ENCODE peak calls at places on chromosomes 12 and 14, in seven cellular contexts. One of them, this sample, is unnamed.

GRCh38 chr12:108854453-108855283 is 2.7 kb downstream of the SSH1 start:
- DNase-seq in mucosa of gallbladder: no peak
- DNase-seq in neuronal stem cell: no peak
- DNase-seq in fibroblast of pulmonary artery: peak
- DNase-seq in myocyte: peak
- DNase-seq in stimulated activated CD4-positive, alpha-beta T cell treated with anti-CD3 and anti-CD28 coated beads, Interleukin-1b, Interleukin-23, amount 100 ng/mL, for 24 hours: no peak
- DNase-seq in A549: peak
- DNase-seq in this sample: no peak

GRCh38 chr12:133220521-133220920 is 15.2 kb downstream of the ANHX start:
- DNase-seq in mucosa of gallbladder: no peak
- DNase-seq in neuronal stem cell: no peak
- DNase-seq in fibroblast of pulmonary artery: no peak
- DNase-seq in myocyte: no peak
- DNase-seq in stimulated activated CD4-positive, alpha-beta T cell treated with anti-CD3 and anti-CD28 coated beads, Interleukin-1b, Interleukin-23, amount 100 ng/mL, for 24 hours: no peak
- DNase-seq in A549: no peak
- DNase-seq in this sample: no peak

GRCh38 chr14:101584049-101584859 is 23.0 kb downstream of the DIO3 start:
- DNase-seq in mucosa of gallbladder: no peak
- DNase-seq in neuronal stem cell: no peak
- DNase-seq in fibroblast of pulmonary artery: peak
- DNase-seq in myocyte: no peak
- DNase-seq in stimulated activated CD4-positive, alpha-beta T cell treated with anti-CD3 and anti-CD28 coated beads, Interleukin-1b, Interleukin-23, amount 100 ng/mL, for 24 hours: no peak
- DNase-seq in A549: no peak
- DNase-seq in this sample: peak

GRCh38 chr14:102318781-102319276 is 717 bp upstream of the ZNF839 start:
- DNase-seq in mucosa of gallbladder: no peak
- DNase-seq in neuronal stem cell: no peak
- DNase-seq in fibroblast of pulmonary artery: no peak
- DNase-seq in myocyte: no peak
- DNase-seq in stimulated activated CD4-positive, alpha-beta T cell treated with anti-CD3 and anti-CD28 coated beads, Interleukin-1b, Interleukin-23, amount 100 ng/mL, for 24 hours: no peak
- DNase-seq in A549: no peak
- DNase-seq in this sample: no peak

GRCh38 chr12:130362060-130362459 is 24.4 kb downstream of the PIWIL1 start:
- DNase-seq in mucosa of gallbladder: no peak
- DNase-seq in neuronal stem cell: no peak
- DNase-seq in fibroblast of pulmonary artery: no peak
- DNase-seq in myocyte: no peak
- DNase-seq in stimulated activated CD4-positive, alpha-beta T cell treated with anti-CD3 and anti-CD28 coated beads, Interleukin-1b, Interleukin-23, amount 100 ng/mL, for 24 hours: no peak
- DNase-seq in A549: no peak
- DNase-seq in this sample: no peak

GRCh38 chr12:46159239-46159901 is 109.5 kb downstream of the SLC38A1 start:
- DNase-seq in mucosa of gallbladder: no peak
- DNase-seq in neuronal stem cell: no peak
- DNase-seq in fibroblast of pulmonary artery: no peak
- DNase-seq in myocyte: peak
- DNase-seq in stimulated activated CD4-positive, alpha-beta T cell treated with anti-CD3 and anti-CD28 coated beads, Interleukin-1b, Interleukin-23, amount 100 ng/mL, for 24 hours: no peak
- DNase-seq in A549: no peak
- DNase-seq in this sample: peak

GRCh38 chr12:12180575-12180974 is 86.3 kb downstream of the LRP6 start:
- DNase-seq in mucosa of gallbladder: no peak
- DNase-seq in neuronal stem cell: no peak
- DNase-seq in fibroblast of pulmonary artery: no peak
- DNase-seq in myocyte: no peak
- DNase-seq in stimulated activated CD4-positive, alpha-beta T cell treated with anti-CD3 and anti-CD28 coated beads, Interleukin-1b, Interleukin-23, amount 100 ng/mL, for 24 hours: no peak
- DNase-seq in A549: no peak
- DNase-seq in this sample: no peak

GRCh38 chr12:19857197-19857596 is 417.9 kb downstream of the AEBP2 start:
- DNase-seq in mucosa of gallbladder: no peak
- DNase-seq in neuronal stem cell: no peak
- DNase-seq in fibroblast of pulmonary artery: no peak
- DNase-seq in myocyte: no peak
- DNase-seq in stimulated activated CD4-positive, alpha-beta T cell treated with anti-CD3 and anti-CD28 coated beads, Interleukin-1b, Interleukin-23, amount 100 ng/mL, for 24 hours: no peak
- DNase-seq in A549: no peak
- DNase-seq in this sample: no peak

GRCh38 chr12:42691991-42692557 is 102.5 kb upstream of the PRICKLE1 start:
- DNase-seq in mucosa of gallbladder: no peak
- DNase-seq in neuronal stem cell: no peak
- DNase-seq in fibroblast of pulmonary artery: no peak
- DNase-seq in myocyte: no peak
- DNase-seq in stimulated activated CD4-positive, alpha-beta T cell treated with anti-CD3 and anti-CD28 coated beads, Interleukin-1b, Interleukin-23, amount 100 ng/mL, for 24 hours: no peak
- DNase-seq in A549: peak
- DNase-seq in this sample: no peak

GRCh38 chr12:132618683-132619043 is at the start of gene P2RX2:
- DNase-seq in mucosa of gallbladder: no peak
- DNase-seq in neuronal stem cell: no peak
- DNase-seq in fibroblast of pulmonary artery: no peak
- DNase-seq in myocyte: no peak
- DNase-seq in stimulated activated CD4-positive, alpha-beta T cell treated with anti-CD3 and anti-CD28 coated beads, Interleukin-1b, Interleukin-23, amount 100 ng/mL, for 24 hours: no peak
- DNase-seq in A549: no peak
- DNase-seq in this sample: no peak

GRCh38 chr12:89671469-89671868 is 37.2 kb downstream of the ATP2B1 start:
- DNase-seq in mucosa of gallbladder: no peak
- DNase-seq in neuronal stem cell: no peak
- DNase-seq in fibroblast of pulmonary artery: peak
- DNase-seq in myocyte: no peak
- DNase-seq in stimulated activated CD4-positive, alpha-beta T cell treated with anti-CD3 and anti-CD28 coated beads, Interleukin-1b, Interleukin-23, amount 100 ng/mL, for 24 hours: no peak
- DNase-seq in A549: no peak
- DNase-seq in this sample: no peak

GRCh38 chr14:20683896-20684661 is at the start of gene RNASE4:
- DNase-seq in mucosa of gallbladder: peak
- DNase-seq in neuronal stem cell: peak
- DNase-seq in fibroblast of pulmonary artery: peak
- DNase-seq in myocyte: peak
- DNase-seq in stimulated activated CD4-positive, alpha-beta T cell treated with anti-CD3 and anti-CD28 coated beads, Interleukin-1b, Interleukin-23, amount 100 ng/mL, for 24 hours: peak
- DNase-seq in A549: peak
- DNase-seq in this sample: peak

GRCh38 chr12:121858662-121859572 is at the start of gene HPD:
- DNase-seq in mucosa of gallbladder: peak
- DNase-seq in neuronal stem cell: no peak
- DNase-seq in fibroblast of pulmonary artery: peak
- DNase-seq in myocyte: peak
- DNase-seq in stimulated activated CD4-positive, alpha-beta T cell treated with anti-CD3 and anti-CD28 coated beads, Interleukin-1b, Interleukin-23, amount 100 ng/mL, for 24 hours: no peak
- DNase-seq in A549: peak
- DNase-seq in this sample: peak

GRCh38 chr12:4106617-4107016 is 166.9 kb upstream of the CCND2 start:
- DNase-seq in mucosa of gallbladder: no peak
- DNase-seq in neuronal stem cell: no peak
- DNase-seq in fibroblast of pulmonary artery: no peak
- DNase-seq in myocyte: no peak
- DNase-seq in stimulated activated CD4-positive, alpha-beta T cell treated with anti-CD3 and anti-CD28 coated beads, Interleukin-1b, Interleukin-23, amount 100 ng/mL, for 24 hours: no peak
- DNase-seq in A549: no peak
- DNase-seq in this sample: no peak

GRCh38 chr14:102751088-102751487 is 26.2 kb upstream of the TRAF3 start:
- DNase-seq in mucosa of gallbladder: no peak
- DNase-seq in neuronal stem cell: no peak
- DNase-seq in fibroblast of pulmonary artery: no peak
- DNase-seq in myocyte: no peak
- DNase-seq in stimulated activated CD4-positive, alpha-beta T cell treated with anti-CD3 and anti-CD28 coated beads, Interleukin-1b, Interleukin-23, amount 100 ng/mL, for 24 hours: no peak
- DNase-seq in A549: no peak
- DNase-seq in this sample: no peak

GRCh38 chr12:14768823-14769405 is 34.4 kb downstream of the WBP11 start:
- DNase-seq in mucosa of gallbladder: no peak
- DNase-seq in neuronal stem cell: no peak
- DNase-seq in fibroblast of pulmonary artery: peak
- DNase-seq in myocyte: no peak
- DNase-seq in stimulated activated CD4-positive, alpha-beta T cell treated with anti-CD3 and anti-CD28 coated beads, Interleukin-1b, Interleukin-23, amount 100 ng/mL, for 24 hours: no peak
- DNase-seq in A549: peak
- DNase-seq in this sample: no peak

GRCh38 chr12:45298721-45299120 is 82.8 kb downstream of the ANO6 start:
- DNase-seq in mucosa of gallbladder: no peak
- DNase-seq in neuronal stem cell: no peak
- DNase-seq in fibroblast of pulmonary artery: no peak
- DNase-seq in myocyte: no peak
- DNase-seq in stimulated activated CD4-positive, alpha-beta T cell treated with anti-CD3 and anti-CD28 coated beads, Interleukin-1b, Interleukin-23, amount 100 ng/mL, for 24 hours: no peak
- DNase-seq in A549: no peak
- DNase-seq in this sample: no peak

GRCh38 chr12:50240792-50241114 is 42.6 kb downstream of the LIMA1 start:
- DNase-seq in mucosa of gallbladder: no peak
- DNase-seq in neuronal stem cell: no peak
- DNase-seq in fibroblast of pulmonary artery: peak
- DNase-seq in myocyte: peak
- DNase-seq in stimulated activated CD4-positive, alpha-beta T cell treated with anti-CD3 and anti-CD28 coated beads, Interleukin-1b, Interleukin-23, amount 100 ng/mL, for 24 hours: no peak
- DNase-seq in A549: no peak
- DNase-seq in this sample: no peak

GRCh38 chr12:103751600-103751999 is 89.4 kb downstream of the NT5DC3 start:
- DNase-seq in mucosa of gallbladder: no peak
- DNase-seq in neuronal stem cell: no peak
- DNase-seq in fibroblast of pulmonary artery: peak
- DNase-seq in myocyte: peak
- DNase-seq in stimulated activated CD4-positive, alpha-beta T cell treated with anti-CD3 and anti-CD28 coated beads, Interleukin-1b, Interleukin-23, amount 100 ng/mL, for 24 hours: no peak
- DNase-seq in A549: no peak
- DNase-seq in this sample: peak

GRCh38 chr12:30257614-30258013 is 438.1 kb downstream of the IPO8 start:
- DNase-seq in mucosa of gallbladder: no peak
- DNase-seq in neuronal stem cell: no peak
- DNase-seq in fibroblast of pulmonary artery: no peak
- DNase-seq in myocyte: no peak
- DNase-seq in stimulated activated CD4-positive, alpha-beta T cell treated with anti-CD3 and anti-CD28 coated beads, Interleukin-1b, Interleukin-23, amount 100 ng/mL, for 24 hours: no peak
- DNase-seq in A549: no peak
- DNase-seq in this sample: no peak

GRCh38 chr14:74437654-74438053 is 11.6 kb upstream of the SYNDIG1L start:
- DNase-seq in mucosa of gallbladder: no peak
- DNase-seq in neuronal stem cell: no peak
- DNase-seq in fibroblast of pulmonary artery: peak
- DNase-seq in myocyte: peak
- DNase-seq in stimulated activated CD4-positive, alpha-beta T cell treated with anti-CD3 and anti-CD28 coated beads, Interleukin-1b, Interleukin-23, amount 100 ng/mL, for 24 hours: no peak
- DNase-seq in A549: no peak
- DNase-seq in this sample: peak

GRCh38 chr14:74655597-74656389 is 43.8 kb upstream of the LTBP2 start:
- DNase-seq in mucosa of gallbladder: no peak
- DNase-seq in neuronal stem cell: no peak
- DNase-seq in fibroblast of pulmonary artery: peak
- DNase-seq in myocyte: peak
- DNase-seq in stimulated activated CD4-positive, alpha-beta T cell treated with anti-CD3 and anti-CD28 coated beads, Interleukin-1b, Interleukin-23, amount 100 ng/mL, for 24 hours: no peak
- DNase-seq in A549: peak
- DNase-seq in this sample: no peak

GRCh38 chr12:29198901-29199300 is 49.8 kb downstream of the FAR2 start:
- DNase-seq in mucosa of gallbladder: no peak
- DNase-seq in neuronal stem cell: no peak
- DNase-seq in fibroblast of pulmonary artery: no peak
- DNase-seq in myocyte: no peak
- DNase-seq in stimulated activated CD4-positive, alpha-beta T cell treated with anti-CD3 and anti-CD28 coated beads, Interleukin-1b, Interleukin-23, amount 100 ng/mL, for 24 hours: no peak
- DNase-seq in A549: no peak
- DNase-seq in this sample: no peak

GRCh38 chr12:50637870-50638481 is 125.9 kb upstream of the ATF1 start:
- DNase-seq in mucosa of gallbladder: no peak
- DNase-seq in neuronal stem cell: no peak
- DNase-seq in fibroblast of pulmonary artery: peak
- DNase-seq in myocyte: peak
- DNase-seq in stimulated activated CD4-positive, alpha-beta T cell treated with anti-CD3 and anti-CD28 coated beads, Interleukin-1b, Interleukin-23, amount 100 ng/mL, for 24 hours: no peak
- DNase-seq in A549: peak
- DNase-seq in this sample: no peak

GRCh38 chr12:19908825-19909224 is 459.5 kb upstream of the PDE3A start:
- DNase-seq in mucosa of gallbladder: no peak
- DNase-seq in neuronal stem cell: no peak
- DNase-seq in fibroblast of pulmonary artery: no peak
- DNase-seq in myocyte: no peak
- DNase-seq in stimulated activated CD4-positive, alpha-beta T cell treated with anti-CD3 and anti-CD28 coated beads, Interleukin-1b, Interleukin-23, amount 100 ng/mL, for 24 hours: no peak
- DNase-seq in A549: no peak
- DNase-seq in this sample: no peak

GRCh38 chr12:1790470-1790869 is 29.9 kb upstream of the LRTM2 start:
- DNase-seq in mucosa of gallbladder: no peak
- DNase-seq in neuronal stem cell: no peak
- DNase-seq in fibroblast of pulmonary artery: no peak
- DNase-seq in myocyte: no peak
- DNase-seq in stimulated activated CD4-positive, alpha-beta T cell treated with anti-CD3 and anti-CD28 coated beads, Interleukin-1b, Interleukin-23, amount 100 ng/mL, for 24 hours: no peak
- DNase-seq in A549: no peak
- DNase-seq in this sample: no peak

GRCh38 chr14:28243600-28243999 is 523.0 kb upstream of the FOXG1 start:
- DNase-seq in mucosa of gallbladder: no peak
- DNase-seq in neuronal stem cell: peak
- DNase-seq in fibroblast of pulmonary artery: peak
- DNase-seq in myocyte: peak
- DNase-seq in stimulated activated CD4-positive, alpha-beta T cell treated with anti-CD3 and anti-CD28 coated beads, Interleukin-1b, Interleukin-23, amount 100 ng/mL, for 24 hours: no peak
- DNase-seq in A549: no peak
- DNase-seq in this sample: peak